ENCODE peak calls at places on chromosomes 13 and 19, in eight cellular contexts. G is B cell, P is HEK293T, Q is T47D, H is fibroblast of lung, U is BJ, L is GM19239, B is neural crest cell. D is an unnamed sample.

GRCh38 chr19:33514885-33515485 is 6.6 kb downstream of the PEPD start:
- DNase-seq in P (no peak), U (no peak), B (no peak), G (no peak), H (peak), L (no peak), Q (no peak), D (no peak)

GRCh38 chr19:18332917-18333530 is 7.4 kb upstream of the PGPEP1 start:
- DNase-seq in H (no peak), Q (no peak), L (no peak), U (no peak), P (peak), G (no peak), B (no peak), D (no peak)

GRCh38 chr19:44912854-44913253 is 1.6 kb upstream of the APOC1 start:
- DNase-seq in P (no peak), H (no peak), B (no peak), Q (no peak), U (no peak), L (no peak), G (no peak), D (no peak)

GRCh38 chr19:43407416-43408005 is 7.2 kb upstream of the TEX101 start:
- DNase-seq in H (no peak), P (no peak), Q (no peak), U (no peak), G (no peak), B (no peak), L (no peak), D (no peak)

GRCh38 chr19:16078311-16078758 is 2.0 kb downstream of the TPM4 start:
- DNase-seq in H (peak), Q (no peak), L (no peak), G (no peak), U (no peak), B (no peak), P (no peak), D (no peak)

GRCh38 chr19:7326105-7326877 is 22.4 kb upstream of the ARHGEF18 start:
- DNase-seq in H (no peak), L (no peak), Q (peak), G (no peak), B (no peak), P (peak), U (no peak), D (no peak)

GRCh38 chr13:27293873-27294515 is 23.4 kb downstream of the RASL11A start:
- DNase-seq in U (no peak), Q (no peak), G (no peak), H (no peak), P (no peak), B (no peak), L (no peak), D (no peak)

GRCh38 chr13:99018418-99019180 is 40.7 kb upstream of the DOCK9 start:
- DNase-seq in H (peak), P (no peak), Q (no peak), G (no peak), B (no peak), L (no peak), U (peak), D (no peak)

GRCh38 chr13:22017226-22017625 is 346.4 kb downstream of the FGF9 start:
- DNase-seq in H (no peak), L (no peak), U (no peak), Q (no peak), P (no peak), G (no peak), B (no peak), D (no peak)

GRCh38 chr13:48775804-48776203 is 122.1 kb downstream of the CYSLTR2 start:
- DNase-seq in P (no peak), B (no peak), L (no peak), Q (no peak), H (peak), G (no peak), U (peak), D (no peak)

GRCh38 chr19:36196249-36196648 is 18.2 kb downstream of the ZNF565 start:
- DNase-seq in B (no peak), G (no peak), Q (no peak), L (no peak), P (no peak), H (peak), U (no peak), D (no peak)

GRCh38 chr19:11843741-11844140 is 4.8 kb upstream of the ZNF439 start:
- DNase-seq in P (no peak), G (no peak), H (no peak), L (no peak), Q (peak), B (no peak), U (no peak), D (no peak)

GRCh38 chr13:67148219-67148583 is 81.9 kb downstream of the PCDH9 start:
- DNase-seq in L (no peak), P (no peak), G (no peak), B (no peak), Q (no peak), H (peak), U (peak), D (no peak)

GRCh38 chr13:23767806-23768205 is 121.4 kb downstream of the MIPEP start:
- DNase-seq in H (no peak), P (no peak), G (no peak), Q (no peak), U (no peak), L (no peak), B (no peak), D (no peak)

GRCh38 chr13:112822851-112823250 is 133.0 kb downstream of the ATP11A start:
- DNase-seq in G (peak), B (no peak), L (no peak), U (no peak), H (no peak), Q (no peak), P (no peak), D (no peak)

GRCh38 chr19:4671182-4671851 is 1.2 kb upstream of the MYDGF start:
- DNase-seq in U (no peak), P (no peak), L (no peak), B (no peak), H (no peak), G (no peak), Q (no peak), D (no peak)

GRCh38 chr19:17522988-17523872 is 11.8 kb downstream of the PGLS start:
- DNase-seq in G (peak), U (no peak), L (peak), P (no peak), Q (no peak), B (no peak), H (no peak), D (peak)

GRCh38 chr13:20160346-20161274 is at the start of gene GJA3:
- DNase-seq in Q (peak), L (no peak), H (peak), U (no peak), P (peak), G (no peak), B (peak), D (no peak)

GRCh38 chr13:48412881-48413351 is at the start of gene LPAR6:
- DNase-seq in H (peak), P (no peak), L (no peak), G (no peak), B (no peak), Q (peak), U (peak), D (no peak)

GRCh38 chr13:70042193-70042592 is 65.4 kb upstream of the ATXN8OS start:
- DNase-seq in P (no peak), B (no peak), G (no peak), Q (no peak), U (no peak), H (no peak), L (no peak), D (no peak)

GRCh38 chr19:4429266-4430200 is 27.1 kb downstream of the CHAF1A start:
- DNase-seq in L (no peak), B (no peak), U (no peak), P (no peak), H (no peak), Q (no peak), G (no peak), D (no peak)

GRCh38 chr19:24032651-24033050 is 54.3 kb upstream of the ZNF254 start:
- DNase-seq in G (no peak), P (no peak), U (no peak), H (no peak), L (no peak), Q (no peak), B (no peak), D (no peak)

GRCh38 chr13:51943721-51944120 is 67.5 kb downstream of the ATP7B start:
- DNase-seq in P (no peak), G (no peak), B (no peak), Q (no peak), U (no peak), L (no peak), H (no peak), D (no peak)

GRCh38 chr13:33970746-33971145 is 152.8 kb downstream of the RFC3 start:
- DNase-seq in P (no peak), L (no peak), B (no peak), G (no peak), U (no peak), H (no peak), Q (no peak), D (no peak)

GRCh38 chr19:47427241-47428176 is 8.2 kb upstream of the MEIS3 start:
- DNase-seq in Q (peak), G (peak), B (peak), P (peak), U (no peak), L (peak), H (peak), D (peak)

GRCh38 chr13:108728370-108728769 is 99.0 kb downstream of the MYO16 start:
- DNase-seq in B (no peak), G (no peak), H (no peak), Q (peak), L (no peak), P (peak), U (no peak), D (no peak)

GRCh38 chr13:113592571-113592970 is 8.0 kb downstream of the TFDP1 start:
- DNase-seq in H (no peak), L (no peak), G (no peak), Q (no peak), P (no peak), B (no peak), U (no peak), D (no peak)

GRCh38 chr13:111626371-111627305 is 306.2 kb downstream of the TEX29 start:
- DNase-seq in P (no peak), G (no peak), B (no peak), L (no peak), H (no peak), U (no peak), Q (no peak), D (no peak)

GRCh38 chr13:97344250-97345175 is 89.5 kb upstream of the RAP2A start:
- DNase-seq in P (peak), L (peak), G (no peak), U (no peak), Q (peak), H (peak), B (peak), D (no peak)

GRCh38 chr19:35768082-35768421 is 7.3 kb upstream of the ARHGAP33 start:
- DNase-seq in P (no peak), L (no peak), G (no peak), H (no peak), B (no peak), Q (no peak), U (no peak), D (no peak)

GRCh38 chr13:27658569-27658968 is 36.9 kb downstream of the POLR1D start:
- DNase-seq in B (no peak), U (peak), G (no peak), H (peak), Q (no peak), L (no peak), P (no peak), D (no peak)

GRCh38 chr13:32426981-32427851 is 714 bp downstream of the N4BP2L1 start:
- DNase-seq in L (peak), G (peak), B (peak), U (no peak), H (peak), P (no peak), Q (peak), D (peak)

GRCh38 chr19:33226550-33227241 is 1.0 kb upstream of the SLC7A10 start:
- DNase-seq in P (no peak), L (no peak), H (peak), G (no peak), U (no peak), B (no peak), Q (peak), D (no peak)

GRCh38 chr19:17333611-17334413 is 843 bp downstream of the ANO8 start:
- DNase-seq in Q (peak), L (peak), G (peak), U (no peak), B (no peak), H (peak), P (no peak), D (peak)

D was measured in GM12892.